ENCODE peak calls at places on chromosomes 2 and 18, in five cellular contexts. U, F, K, V and R are unnamed samples.

GRCh38 chr2:173571021-173571821 is 216.5 kb downstream of the CDCA7 start:
- DNase-seq in V (peak), U (no peak), F (peak), K (peak), R (peak)

GRCh38 chr2:219178377-219179175 is 501 bp downstream of the RETREG2 start:
- DNase-seq in V (peak), K (peak), F (no peak), U (peak), R (peak)

GRCh38 chr2:28681216-28681981 is 70.2 kb upstream of the PPP1CB start:
- DNase-seq in F (peak), K (no peak), V (no peak), U (no peak), R (no peak)

GRCh38 chr2:112201706-112202430 is 53.0 kb downstream of the ZC3H8 start:
- DNase-seq in K (no peak), U (no peak), F (peak), V (no peak), R (no peak)

GRCh38 chr18:22490429-22490846 is 72.7 kb upstream of the CTAGE1 start:
- DNase-seq in U (no peak), F (no peak), K (no peak), V (no peak), R (peak)

GRCh38 chr2:231138699-231139098 is 13.9 kb upstream of the HTR2B start:
- DNase-seq in U (no peak), K (no peak), V (no peak), F (no peak), R (no peak)

GRCh38 chr2:96962567-96963203 is 23.7 kb downstream of the FAM178B start:
- DNase-seq in F (no peak), K (no peak), U (no peak), V (no peak), R (no peak)

GRCh38 chr2:169765523-169765922 is 31.9 kb downstream of the KLHL23 start:
- DNase-seq in F (no peak), U (no peak), K (no peak), V (no peak), R (no peak)

GRCh38 chr2:40127147-40127546 is 324.7 kb downstream of the SLC8A1 start:
- DNase-seq in V (no peak), U (no peak), F (no peak), K (no peak), R (no peak)

GRCh38 chr2:7586898-7587297 is 669.7 kb downstream of the RNF144A start:
- DNase-seq in U (no peak), V (no peak), F (no peak), K (no peak), R (no peak)

GRCh38 chr2:25844089-25844488 is 34.2 kb downstream of the ASXL2 start:
- DNase-seq in V (no peak), K (peak), F (no peak), U (no peak), R (no peak)

GRCh38 chr2:130337735-130338325 is 4.9 kb upstream of the IMP4 start:
- DNase-seq in V (no peak), U (no peak), F (no peak), K (peak), R (no peak)

GRCh38 chr2:172282944-172283343 is 144.4 kb upstream of the ITGA6 start:
- DNase-seq in U (no peak), F (no peak), K (peak), V (no peak), R (no peak)

GRCh38 chr2:64866797-64867196 is 122.4 kb upstream of the SLC1A4 start:
- DNase-seq in V (no peak), F (peak), K (peak), U (no peak), R (peak)

GRCh38 chr2:61689526-61689925 is 151.4 kb upstream of the XPO1 start:
- DNase-seq in F (no peak), V (no peak), U (no peak), K (no peak), R (no peak)

GRCh38 chr18:616380-616995 is 19.7 kb downstream of the CLUL1 start:
- DNase-seq in K (peak), F (peak), V (peak), U (no peak), R (peak)

GRCh38 chr2:230738391-230738811 is 25.8 kb downstream of the CAB39 start:
- DNase-seq in F (no peak), U (no peak), V (no peak), K (no peak), R (peak)

GRCh38 chr2:233082222-233082933 is 22.2 kb downstream of the INPP5D start:
- DNase-seq in V (no peak), U (no peak), F (no peak), K (no peak), R (no peak)